ENCODE peak calls at places on chromosome 9, in ten cellular contexts. Q is esophagus squamous epithelium, C is psoas muscle, Z is HCT116, J is A549, Y is HepG2, E is sigmoid colon, L is upper lobe of right lung, V is gastrocnemius medialis, T is thyroid gland. N is an unnamed sample.

GRCh38 chr9:129602598-129603415 is 18.1 kb downstream of the C9orf50 start:
- DNase-seq in V (no peak), Y (no peak), L (no peak), Q (no peak), J (no peak), E (no peak), C (no peak), T (no peak), Z (no peak), N (no peak)

GRCh38 chr9:136789523-136789937 is 1.6 kb upstream of the TMEM141 start:
- DNase-seq in Q (no peak), E (no peak), L (no peak), V (no peak), Y (peak; percentile 89), J (no peak), Z (no peak), T (no peak), C (no peak), N (no peak)

GRCh38 chr9:112541690-112542089 is 55.1 kb downstream of the KIAA1958 start:
- DNase-seq in Y (no peak), Q (no peak), T (peak; percentile 26), Z (no peak), V (no peak), J (no peak), L (no peak), C (no peak), E (no peak), N (no peak)

GRCh38 chr9:90025816-90026215 is 421.0 kb downstream of the GADD45G start:
- DNase-seq in V (no peak), C (no peak), J (peak; percentile 15), E (no peak), Z (no peak), L (no peak), Q (no peak), Y (no peak), T (no peak), N (no peak)

GRCh38 chr9:99369327-99369722 is 147.2 kb downstream of the SEC61B start:
- DNase-seq in V (no peak), J (no peak), T (no peak), Z (no peak), C (no peak), Q (no peak), L (no peak), Y (no peak), E (no peak), N (no peak)

GRCh38 chr9:112348257-112348992 is 15.0 kb upstream of the PTBP3 start:
- DNase-seq in J (peak; percentile 83), Z (no peak), V (peak; percentile 56), Q (no peak), T (peak; percentile 74), C (peak; percentile 82), L (peak; percentile 92), Y (peak; percentile 49), E (peak; percentile 88), N (no peak)

GRCh38 chr9:86407022-86407421 is 52.8 kb upstream of the TUT7 start:
- DNase-seq in Y (peak; percentile 54), J (no peak), E (no peak), C (no peak), V (no peak), T (peak; percentile 68), Q (no peak), L (no peak), Z (no peak), N (no peak)

GRCh38 chr9:18499987-18500386 is 26.0 kb downstream of the ADAMTSL1 start:
- DNase-seq in L (no peak), Y (no peak), E (no peak), C (no peak), V (no peak), Q (no peak), T (no peak), Z (no peak), J (no peak), N (no peak)

GRCh38 chr9:94084314-94084713 is at the start of gene PTPDC1:
- DNase-seq in V (no peak), Y (peak; percentile 35), T (peak; percentile 30), C (no peak), L (no peak), Q (no peak), Z (peak; percentile 77), J (no peak), E (no peak), N (no peak)

GRCh38 chr9:79134654-79135053 is 437.1 kb upstream of the TLE4 start:
- DNase-seq in Y (no peak), T (no peak), E (no peak), C (no peak), J (no peak), V (no peak), Q (no peak), Z (peak; percentile 12), L (no peak), N (no peak)

GRCh38 chr9:35749515-35750255 is 598 bp downstream of the RGP1 start:
- DNase-seq in Y (no peak), J (no peak), Q (no peak), Z (no peak), T (peak; percentile 65), L (peak; percentile 78), V (no peak), C (no peak), E (no peak), N (no peak)

GRCh38 chr9:16505159-16505558 is 365.3 kb downstream of the BNC2 start:
- DNase-seq in T (peak; percentile 5), Q (no peak), Y (no peak), E (no peak), Z (no peak), J (no peak), L (no peak), V (no peak), C (no peak), N (no peak)

GRCh38 chr9:119838210-119838609 is 469.0 kb upstream of the BRINP1 start:
- DNase-seq in C (no peak), Q (no peak), T (no peak), Z (no peak), J (no peak), L (no peak), Y (no peak), E (no peak), V (no peak), N (no peak)

GRCh38 chr9:4196886-4197285 is 103.0 kb downstream of the GLIS3 start:
- DNase-seq in Z (no peak), L (no peak), C (no peak), Q (no peak), V (no peak), Y (no peak), E (no peak), T (no peak), J (no peak), N (no peak)

GRCh38 chr9:96720435-96720834 is 57.5 kb downstream of the ZNF510 start:
- DNase-seq in C (no peak), J (no peak), L (no peak), Q (no peak), E (no peak), V (no peak), Z (no peak), T (no peak), Y (no peak), N (no peak)
- H3K4me3 ChIP-seq in C (no peak overlapping the region), J (no peak overlapping the region), L (no peak overlapping the region), Q (no peak overlapping the region), E (no peak overlapping the region), V (no peak overlapping the region), Z (no peak overlapping the region), T (no peak overlapping the region), Y (no peak overlapping the region), N (no peak overlapping the region)

DNA sequence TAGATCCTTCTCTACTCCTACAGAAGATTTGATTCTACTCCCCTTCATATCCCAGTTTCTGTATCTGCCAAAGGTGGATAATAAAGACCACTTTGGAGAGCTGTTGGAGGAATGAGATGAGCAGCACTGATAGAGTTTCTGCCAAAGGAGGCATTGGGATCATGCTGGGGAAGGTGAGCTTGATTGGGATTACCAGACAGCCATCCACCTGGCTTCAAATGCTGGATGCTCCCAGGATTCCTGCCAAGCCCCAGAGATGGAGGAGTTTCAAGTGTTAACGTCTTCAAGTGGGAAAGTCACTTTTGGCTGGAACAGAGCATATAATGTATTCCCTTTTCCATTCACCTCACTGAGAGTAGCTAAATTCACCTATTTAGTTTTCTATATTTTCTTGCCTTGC is 348.4 kb downstream of the TRIM32 start:
- DNase-seq in C (no peak), T (no peak), J (no peak), Z (no peak), E (no peak), Q (no peak), L (no peak), Y (no peak), V (no peak), N (no peak)
- TF ChIP-seq CTCF in C (no peak), T (no peak), J (no peak), Z (no peak), E (no peak), Q (no peak), L (no peak), Y (no peak), V (no peak), N (no peak)

GRCh38 chr9:125763373-125763772 is 16.2 kb downstream of the PBX3 start:
- DNase-seq in Q (no peak), Z (no peak), E (no peak), T (no peak), V (no peak), Y (peak; percentile 20), J (no peak), L (no peak), C (no peak), N (no peak)

GRCh38 chr9:125766468-125767221 is 19.5 kb downstream of the PBX3 start:
- DNase-seq in Z (no peak), L (no peak), E (no peak), T (no peak), V (no peak), Q (no peak), Y (no peak), J (no peak), C (no peak), N (no peak)

GRCh38 chr9:125767349-125767748 is 20.2 kb downstream of the PBX3 start:
- DNase-seq in Y (no peak), Q (no peak), V (no peak), J (no peak), Z (no peak), C (no peak), T (no peak), L (no peak), E (no peak), N (no peak)

GRCh38 chr9:125761685-125762084 is 14.5 kb downstream of the PBX3 start:
- DNase-seq in L (no peak), J (no peak), Q (no peak), T (no peak), Z (no peak), E (no peak), Y (no peak), C (no peak), V (no peak), N (no peak)

DNA sequence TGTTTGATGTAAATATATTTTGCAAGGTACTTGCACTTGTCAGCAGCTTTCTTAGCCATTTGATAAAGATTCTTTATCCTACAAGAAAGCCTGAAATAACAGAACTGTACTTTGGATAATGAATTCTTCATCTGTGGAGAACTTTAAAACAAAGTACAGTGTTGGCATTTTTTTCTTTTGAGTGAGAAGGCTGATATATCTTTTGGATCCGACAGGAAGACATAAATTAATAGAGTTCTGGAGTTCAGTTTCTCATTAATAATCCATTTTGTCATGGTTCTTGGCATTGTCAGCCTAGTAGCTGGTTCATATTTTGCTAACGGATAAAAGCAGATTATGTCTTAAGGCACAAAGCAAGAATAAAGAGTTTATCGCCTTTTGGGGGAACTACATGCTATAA is 17.0 kb downstream of the PBX3 start:
- DNase-seq in Y (no peak), E (no peak), J (no peak), T (no peak), C (no peak), L (no peak), Q (no peak), V (no peak), Z (no peak), N (no peak)
- H3K4me3 ChIP-seq in Y (no peak overlapping the region), E (no peak overlapping the region), J (no peak overlapping the region), T (no peak overlapping the region), C (no peak overlapping the region), L (no peak overlapping the region), Q (no peak overlapping the region), V (no peak overlapping the region), Z (no peak overlapping the region), N (no peak overlapping the region)

GRCh38 chr9:123399803-123400378 is 43.9 kb downstream of the CRB2 start:
- DNase-seq in T (peak; percentile 35), E (no peak), C (no peak), Z (no peak), V (no peak), J (peak; percentile 65), Y (no peak), Q (no peak), L (no peak), N (no peak)
- TF ChIP-seq CTCF in T (peak; percentile 41), E (peak; percentile 19), C (peak; percentile 10), Z (no peak), V (no peak), J (peak; percentile 38), Y (peak; percentile 65), Q (no peak), L (peak; percentile 39), N (peak; percentile 71)